ENCODE peak calls at places on chromosome 19, in six cellular contexts. B is NK-92 treated with Interleukin-12 subunit alpha and Interleukin-12 subunit beta, amount 100 ng/mL, for 24 hours; R is HCEC 1CT; Q is NCI-H226; T is NCI-H1436; S is pulmonary artery endothelial cell. X is an unnamed sample.

GRCh38 chr19:18674616-18675015 is 8.9 kb upstream of the CRTC1 start:
- DNase-seq in R (no peak), T (no peak), S (no peak), Q (no peak), B (no peak), X (no peak)

GRCh38 chr19:31332096-31332495 is 17.1 kb downstream of the TSHZ3 start:
- DNase-seq in B (no peak), R (peak; percentile 55), S (no peak), T (no peak), Q (no peak), X (no peak)

GRCh38 chr19:50322234-50322633 is 6.9 kb downstream of the KCNC3 start:
- DNase-seq in S (no peak), R (no peak), B (no peak), T (no peak), Q (no peak), X (no peak)

GRCh38 chr19:29714371-29714952 is 599 bp downstream of the C19orf12 start:
- DNase-seq in R (no peak), S (no peak), T (no peak), B (peak; percentile 54), Q (no peak), X (no peak)

GRCh38 chr19:35417713-35418534 is 30.1 kb upstream of the FFAR2 start:
- DNase-seq in B (no peak), Q (no peak), R (no peak), S (no peak), T (no peak), X (no peak)

GRCh38 chr19:46471778-46472543 is 598 bp upstream of the PNMA8A start:
- DNase-seq in S (no peak), R (no peak), T (no peak), Q (no peak), B (no peak), X (no peak)

GRCh38 chr19:51783373-51783772 is 11.6 kb upstream of the FPR3 start:
- DNase-seq in B (no peak), R (no peak), S (no peak), T (no peak), Q (peak; percentile 8), X (peak; percentile 9)

GRCh38 chr19:41384351-41384750 is 8.0 kb downstream of the TMEM91 start:
- DNase-seq in S (no peak), T (no peak), R (no peak), B (no peak), Q (no peak), X (no peak)

GRCh38 chr19:6229216-6229913 is 50.4 kb downstream of the MLLT1 start:
- DNase-seq in B (no peak), Q (no peak), S (no peak), R (no peak), T (no peak), X (no peak)